ENCODE peak calls at places on chromosomes 13 and 19, in seven cellular contexts. P is fibroblast of lung; T is effector memory CD4-positive, alpha-beta T cell; F is psoas muscle; N is esophagus squamous epithelium; I is uterus; K is astrocyte. X is an unnamed sample.

GRCh38 chr13:99995503-99996176 is 14.1 kb downstream of the ZIC2 start:
- DNase-seq in T (no peak), K (no peak), N (no peak), I (no peak), P (peak; percentile 52), F (no peak), X (peak; percentile 57)

GRCh38 chr13:84239032-84239431 is 356.8 kb upstream of the SLITRK1 start:
- DNase-seq in P (no peak), N (no peak), T (no peak), K (no peak), F (no peak), I (no peak), X (no peak)

GRCh38 chr19:45250832-45251451 is at the start of gene MARK4:
- DNase-seq in F (peak; percentile 77), P (peak; percentile 44), T (peak; percentile 43), K (no peak), I (peak; percentile 44), N (no peak), X (peak; percentile 54)

GRCh38 chr13:23629566-23630272 is 59.5 kb downstream of the TNFRSF19 start:
- DNase-seq in F (no peak), T (no peak), K (no peak), P (no peak), N (no peak), I (no peak), X (no peak)

GRCh38 chr19:19170053-19170945 is at the start of gene MEF2B:
- DNase-seq in P (peak; percentile 55), I (no peak), F (peak; percentile 89), N (peak; percentile 45), K (peak; percentile 20), T (peak; percentile 69), X (no peak)

GRCh38 chr19:33988601-33989000 is 183.7 kb upstream of the LSM14A start:
- DNase-seq in P (no peak), K (no peak), N (no peak), F (no peak), T (no peak), I (no peak), X (no peak)

GRCh38 chr13:93882086-93882651 is 597.3 kb downstream of the DCT start:
- DNase-seq in I (no peak), F (no peak), K (peak; percentile 26), T (no peak), N (no peak), P (peak; percentile 52), X (peak; percentile 63)

GRCh38 chr13:49828452-49828851 is 36.0 kb upstream of the KPNA3 start:
- DNase-seq in T (no peak), K (no peak), P (no peak), F (no peak), N (no peak), I (no peak), X (no peak)

GRCh38 chr19:44141191-44142013 is at the start of gene ZNF234:
- DNase-seq in P (peak; percentile 86), I (peak; percentile 75), K (peak; percentile 71), T (peak; percentile 52), N (no peak), F (peak; percentile 89), X (peak; percentile 88)

GRCh38 chr13:113410472-113411201 is 42.7 kb downstream of the ADPRHL1 start:
- DNase-seq in N (no peak), F (peak; percentile 94), T (no peak), K (peak; percentile 83), P (peak; percentile 91), I (no peak), X (peak; percentile 85)

GRCh38 chr19:49231804-49232203 is 74.2 kb downstream of the TRPM4 start:
- DNase-seq in I (no peak), K (no peak), T (no peak), N (no peak), F (no peak), P (no peak), X (no peak)

GRCh38 chr13:46962286-46962941 is 65.6 kb upstream of the HTR2A start:
- DNase-seq in T (no peak), I (no peak), K (peak; percentile 25), F (no peak), N (no peak), P (peak; percentile 31), X (peak; percentile 25)

GRCh38 chr19:2461751-2462634 is 5.2 kb upstream of the LMNB2 start:
- DNase-seq in I (no peak), N (no peak), F (peak; percentile 70), P (peak; percentile 49), T (peak; percentile 21), K (peak; percentile 39), X (peak; percentile 84)

GRCh38 chr19:39078436-39079200 is 5.5 kb upstream of the ACP7 start:
- DNase-seq in I (no peak), F (no peak), T (no peak), P (peak; percentile 89), K (peak; percentile 99), N (no peak), X (peak; percentile 88)

GRCh38 chr19:29001006-29001921 is 211.7 kb downstream of the UQCRFS1 start:
- DNase-seq in P (no peak), T (no peak), F (no peak), I (no peak), K (no peak), N (no peak), X (no peak)

GRCh38 chr13:113730831-113731191 is 28.2 kb upstream of the TMEM255B start:
- DNase-seq in N (no peak), F (no peak), P (no peak), T (no peak), I (no peak), K (no peak), X (no peak)

GRCh38 chr19:2148482-2149135 is 2.8 kb downstream of the AP3D1 start:
- DNase-seq in P (no peak), K (no peak), F (no peak), T (no peak), I (no peak), N (no peak), X (no peak)

GRCh38 chr19:52022193-52022592 is 6.0 kb downstream of the ZNF614 start:
- DNase-seq in N (no peak), F (peak; percentile 47), I (no peak), K (no peak), T (no peak), P (no peak), X (no peak)

GRCh38 chr19:52020506-52020905 is 7.7 kb downstream of the ZNF614 start:
- DNase-seq in P (no peak), N (no peak), I (no peak), T (no peak), K (no peak), F (no peak), X (no peak)
- H3K9me3 ChIP-seq in P (no peaks in the 10 kb centered on the region), N (peaks cover 5% of the 10 kb centered on the region), I (no peaks in the 10 kb centered on the region), T (peaks cover 53% of the 10 kb centered on the region), K (peaks cover 28% of the 10 kb centered on the region), F (peaks cover 82% of the 10 kb centered on the region), X (peaks cover 29% of the 10 kb centered on the region)

DNA sequence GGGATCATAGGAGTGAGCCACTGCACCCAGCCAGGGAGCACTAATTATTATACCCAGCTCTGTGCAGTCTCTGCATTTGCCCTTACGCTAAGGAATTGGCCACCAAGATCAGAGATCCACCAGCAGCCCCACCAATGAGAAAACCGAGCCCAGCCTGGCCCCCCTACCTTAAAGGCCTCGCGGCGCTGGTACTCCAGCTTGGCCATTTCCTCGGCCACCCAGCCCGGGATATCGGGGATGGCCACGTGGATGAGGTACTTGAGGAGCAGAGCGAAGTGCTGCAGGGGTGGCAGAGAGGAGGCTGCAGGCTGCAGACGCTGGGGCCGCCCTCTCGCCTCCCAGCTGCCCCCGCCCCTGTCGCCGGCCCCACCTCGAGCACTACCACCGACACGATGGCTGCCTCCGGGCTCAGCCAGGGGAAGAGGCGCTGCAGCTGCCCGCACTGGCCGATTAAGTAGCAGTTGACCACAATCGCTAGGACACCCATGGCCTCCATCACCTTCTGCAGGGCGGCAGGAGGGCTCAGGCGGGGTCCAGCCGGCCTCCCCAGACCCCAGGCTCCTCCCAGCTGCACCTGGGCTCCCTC is 7.5 kb downstream of the ANO8 start:
- DNase-seq in T (no peak), K (no peak), F (no peak), I (no peak), N (no peak), P (no peak), X (no peak)
- H3K4me3 ChIP-seq in T (no peak overlapping the region), K (no peak overlapping the region), F (no peak overlapping the region), I (no peak overlapping the region), N (no peak overlapping the region), P (no peak overlapping the region), X (no peak overlapping the region)

GRCh38 chr13:110497003-110497402 is 64.5 kb downstream of the RAB20 start:
- DNase-seq in I (no peak), P (no peak), F (no peak), K (no peak), N (no peak), T (no peak), X (no peak)

GRCh38 chr13:110495376-110495775 is 66.1 kb downstream of the RAB20 start:
- DNase-seq in K (no peak), F (no peak), T (no peak), I (no peak), P (no peak), N (no peak), X (no peak)

GRCh38 chr13:110495881-110496280 is 65.6 kb downstream of the RAB20 start:
- DNase-seq in F (no peak), P (no peak), I (no peak), N (no peak), T (no peak), K (no peak), X (no peak)

GRCh38 chr13:110498327-110498726 is 63.2 kb downstream of the RAB20 start:
- DNase-seq in F (peak; percentile 80), P (no peak), K (no peak), I (no peak), T (no peak), N (no peak), X (no peak)

DNA sequence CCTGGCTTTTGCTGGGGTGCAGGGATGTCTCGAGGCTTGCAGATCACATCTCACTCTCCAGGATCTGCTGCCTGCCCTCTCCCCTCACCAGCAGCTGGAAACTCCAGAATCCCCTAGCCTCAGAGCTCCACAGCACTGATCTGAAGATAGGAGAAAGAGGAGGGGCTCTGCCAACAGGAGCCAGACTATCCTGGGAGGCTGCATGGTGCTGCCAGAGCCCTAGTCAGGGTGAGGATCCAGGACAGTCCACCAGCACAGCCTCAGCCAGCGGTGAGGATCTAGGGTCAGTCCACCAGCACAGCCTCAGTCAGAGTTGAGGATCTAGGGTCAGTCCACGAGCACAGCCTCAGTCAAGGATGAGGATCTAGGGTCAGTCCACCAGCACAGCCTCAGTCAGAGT is 65.2 kb downstream of the RAB20 start:
- DNase-seq in K (no peak), N (no peak), T (no peak), I (no peak), P (no peak), F (no peak), X (no peak)
- H3K36me3 ChIP-seq in K (peaks cover 75% of the 10 kb centered on the region), N (no peaks in the 10 kb centered on the region), T (no peaks in the 10 kb centered on the region), I (no peaks in the 10 kb centered on the region), P (peaks cover 18% of the 10 kb centered on the region), F (peaks cover 4% of the 10 kb centered on the region), X (no peaks in the 10 kb centered on the region)

DNA sequence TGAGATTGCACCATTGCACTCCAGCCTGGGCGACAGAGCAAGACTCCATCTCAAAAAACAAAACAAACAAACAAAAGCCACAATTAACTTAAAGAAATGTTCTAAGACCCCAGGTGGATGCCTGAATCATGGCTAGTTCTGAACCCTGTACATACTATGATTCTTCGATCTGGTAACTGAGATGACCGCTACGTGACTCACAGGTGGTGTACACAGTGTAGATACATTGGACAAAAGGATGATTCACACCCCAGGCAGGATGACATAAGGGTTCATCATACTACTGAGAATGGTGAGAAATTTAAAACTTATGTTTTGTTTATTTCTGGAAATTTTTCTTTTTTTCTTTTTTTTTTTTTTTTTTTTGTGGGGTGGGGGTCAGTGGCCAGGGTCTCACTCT is 6.5 kb downstream of the ZNF426 start:
- DNase-seq in I (no peak), T (no peak), F (no peak), K (no peak), P (no peak), N (no peak), X (peak; percentile 73)
- H3K9me3 ChIP-seq in I (peaks cover 13% of the 10 kb centered on the region), T (peaks cover 49% of the 10 kb centered on the region), F (peaks cover 76% of the 10 kb centered on the region), K (peaks cover 71% of the 10 kb centered on the region), P (peaks cover 24% of the 10 kb centered on the region), N (peaks cover 26% of the 10 kb centered on the region), X (peaks cover 60% of the 10 kb centered on the region)